ENCODE peak calls at places on chromosomes 16 and 17, in eight cellular contexts. L, J, M, H, N, G, X and A are unnamed samples.

GRCh38 chr17:77494664-77495435 is 354.1 kb downstream of the SEC14L1 start:
- DNase-seq in L (peak; percentile 41), J (peak; percentile 87), M (no peak), H (peak; percentile 86), N (peak; percentile 63), G (peak; percentile 84), X (peak; percentile 64), A (peak; percentile 79)

GRCh38 chr17:6232768-6233130 is 162.6 kb downstream of the WSCD1 start:
- DNase-seq in L (no peak), J (no peak), M (no peak), H (no peak), N (no peak), G (no peak), X (no peak), A (no peak)

GRCh38 chr17:31072186-31072585 is 22.6 kb upstream of the NF1 start:
- DNase-seq in L (peak; percentile 72), J (peak; percentile 63), M (no peak), H (no peak), N (no peak), G (no peak), X (no peak), A (no peak)

GRCh38 chr16:51538707-51539604 is 387.9 kb upstream of the SALL1 start:
- DNase-seq in L (peak; percentile 93), J (peak; percentile 36), M (no peak), H (no peak), N (no peak), G (peak; percentile 60), X (peak; percentile 58), A (no peak)

GRCh38 chr16:46732561-46732960 is 15.6 kb downstream of the MYLK3 start:
- DNase-seq in L (no peak), J (no peak), M (no peak), H (no peak), N (no peak), G (no peak), X (no peak), A (no peak)

GRCh38 chr17:2213291-2213960 is 90.2 kb downstream of the SMG6 start:
- DNase-seq in L (peak; percentile 74), J (no peak), M (peak; percentile 5), H (no peak), N (no peak), G (no peak), X (peak; percentile 33), A (no peak)

GRCh38 chr17:65936013-65936412 is 255.9 kb downstream of the CEP112 start:
- DNase-seq in L (peak; percentile 58), J (no peak), M (no peak), H (no peak), N (no peak), G (no peak), X (no peak), A (no peak)

GRCh38 chr16:46736695-46737094 is 11.4 kb downstream of the MYLK3 start:
- DNase-seq in L (peak; percentile 30), J (no peak), M (no peak), H (no peak), N (no peak), G (no peak), X (no peak), A (no peak)

GRCh38 chr17:31318298-31319190 is 2.9 kb downstream of the EVI2A start:
- DNase-seq in L (peak; percentile 97), J (peak; percentile 18), M (no peak), H (peak; percentile 66), N (peak; percentile 30), G (no peak), X (peak; percentile 82), A (peak; percentile 88)